ENCODE peak calls at places on chromosomes 7 and 10, in four cellular contexts. M, O, W and P are unnamed samples.

GRCh38 chr7:3063016-3063753 is 19.5 kb upstream of the CARD11 start:
- DNase-seq in M (no peak), O (no peak), W (no peak), P (no peak)

GRCh38 chr7:132614428-132615076 is 38.3 kb upstream of the PLXNA4 start:
- DNase-seq in M (no peak), O (no peak), W (no peak), P (peak; percentile 34)

GRCh38 chr7:108089381-108089780 is 40.8 kb downstream of the LAMB4 start:
- DNase-seq in M (peak; percentile 72), O (no peak), W (no peak), P (no peak)

GRCh38 chr7:156475666-156476065 is 164.9 kb upstream of the RNF32 start:
- DNase-seq in M (no peak), O (no peak), W (peak; percentile 26), P (no peak)

GRCh38 chr7:28688651-28689050 is 269.5 kb downstream of the TRIL start:
- DNase-seq in M (no peak), O (no peak), W (no peak), P (no peak)

GRCh38 chr7:87354749-87355148 is 9.3 kb downstream of the CROT start:
- DNase-seq in M (no peak), O (no peak), W (peak; percentile 19), P (no peak)

GRCh38 chr7:100943693-100944092 is 5.6 kb upstream of the MUC3A start:
- DNase-seq in M (no peak), O (no peak), W (no peak), P (no peak)

GRCh38 chr7:151299940-151300665 is 41.5 kb upstream of the NUB1 start:
- DNase-seq in M (no peak), O (no peak), W (no peak), P (no peak)

GRCh38 chr7:90832726-90833125 is 236.6 kb downstream of the CDK14 start:
- DNase-seq in M (no peak), O (no peak), W (no peak), P (no peak)

GRCh38 chr10:37754538-37755323 is 102.7 kb downstream of the ZNF248 start:
- DNase-seq in M (peak; percentile 11), O (peak; percentile 64), W (peak; percentile 7), P (no peak)

GRCh38 chr7:116258734-116259133 is 48.4 kb downstream of the TES start:
- DNase-seq in M (peak; percentile 69), O (peak; percentile 22), W (peak; percentile 48), P (no peak)

GRCh38 chr7:10181996-10182395 is 791.7 kb upstream of the PHF14 start:
- DNase-seq in M (no peak), O (no peak), W (no peak), P (no peak)

GRCh38 chr7:46007990-46008643 is 87.0 kb upstream of the IGFBP3 start:
- DNase-seq in M (no peak), O (no peak), W (no peak), P (no peak)

GRCh38 chr10:16527452-16527851 is 5.8 kb upstream of the C1QL3 start:
- DNase-seq in M (no peak), O (no peak), W (no peak), P (no peak)

GRCh38 chr10:88236121-88236743 is 346.9 kb downstream of the RNLS start:
- DNase-seq in M (no peak), O (no peak), W (no peak), P (no peak)

GRCh38 chr7:147276783-147277370 is 1160.3 kb downstream of the CNTNAP2 start:
- DNase-seq in M (no peak), O (no peak), W (no peak), P (no peak)

GRCh38 chr7:13880789-13881188 is 108.7 kb downstream of the ETV1 start:
- DNase-seq in M (no peak), O (no peak), W (peak; percentile 16), P (no peak)

GRCh38 chr10:72736176-72736795 is 44.3 kb downstream of the MCU start:
- DNase-seq in M (no peak), O (peak; percentile 17), W (no peak), P (no peak)

GRCh38 chr7:16611711-16612110 is 33.8 kb downstream of the ANKMY2 start:
- DNase-seq in M (no peak), O (no peak), W (no peak), P (no peak)

GRCh38 chr7:20316706-20317105 is 14.0 kb upstream of the ITGB8 start:
- DNase-seq in M (no peak), O (no peak), W (no peak), P (no peak)

GRCh38 chr10:63415635-63416244 is 50.0 kb downstream of the JMJD1C start:
- DNase-seq in M (no peak), O (no peak), W (no peak), P (no peak)

GRCh38 chr10:71161429-71161828 is 50.9 kb upstream of the UNC5B start:
- DNase-seq in M (no peak), O (no peak), W (no peak), P (no peak)

GRCh38 chr7:29806131-29806792 is at the start of gene WIPF3:
- DNase-seq in M (peak; percentile 88), O (no peak), W (peak; percentile 7), P (peak; percentile 80)

GRCh38 chr7:67393903-67394302 is 397.3 kb downstream of the TYW1 start:
- DNase-seq in M (no peak), O (no peak), W (no peak), P (no peak)

GRCh38 chr10:51706225-51706624 is 6.8 kb upstream of the CSTF2T start:
- DNase-seq in M (no peak), O (no peak), W (no peak), P (no peak)

GRCh38 chr7:96548664-96549063 is 161.0 kb downstream of the SEM1 start:
- DNase-seq in M (no peak), O (peak; percentile 76), W (no peak), P (no peak)

GRCh38 chr10:30029890-30030261 is 29.5 kb downstream of the JCAD start:
- DNase-seq in M (no peak), O (no peak), W (no peak), P (no peak)

GRCh38 chr7:67402280-67402679 is 405.6 kb downstream of the TYW1 start:
- DNase-seq in M (no peak), O (no peak), W (no peak), P (no peak)

GRCh38 chr7:103989785-103990775 is 622 bp upstream of the RELN start:
- DNase-seq in M (peak; percentile 72), O (peak; percentile 59), W (no peak), P (no peak)

GRCh38 chr7:6553460-6554044 is 2.3 kb upstream of the GRID2IP start:
- DNase-seq in M (peak; percentile 39), O (no peak), W (no peak), P (no peak)

GRCh38 chr7:94654764-94655561 is 970 bp downstream of the SGCE start:
- DNase-seq in M (no peak), O (no peak), W (no peak), P (no peak)

GRCh38 chr7:93044147-93044810 is 73.5 kb downstream of the SAMD9 start:
- DNase-seq in M (no peak), O (no peak), W (no peak), P (no peak)

DNA sequence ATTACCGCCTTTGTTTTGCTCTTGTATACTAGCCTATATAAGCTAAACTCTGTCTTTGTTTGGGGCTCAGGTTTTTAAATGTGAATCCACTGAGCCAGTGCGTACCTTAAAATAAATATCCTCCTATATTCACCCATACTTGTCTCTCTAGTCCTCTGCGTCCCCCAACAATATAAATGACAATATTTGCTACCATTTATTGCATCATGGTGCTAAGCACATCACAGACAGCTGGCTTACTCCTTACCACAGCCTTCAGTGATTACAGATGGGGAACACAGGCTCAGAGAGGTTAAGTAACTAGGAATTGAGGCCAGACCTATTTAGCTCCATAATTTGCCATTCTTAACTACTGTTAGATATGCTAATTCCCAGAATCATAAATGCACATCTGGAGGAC is 3.4 kb upstream of the ADCK2 start:
- DNase-seq in M (no peak), O (no peak), W (no peak), P (no peak)
- TF ChIP-seq FOSL1 in M (no peak), O (no peak), W (no peak), P (no peak)

GRCh38 chr10:13586676-13587355 is at the start of gene PRPF18:
- DNase-seq in M (peak; percentile 93), O (peak; percentile 92), W (peak; percentile 92), P (peak; percentile 97)
- TF ChIP-seq POLR2A in M (peak; percentile 82), O (peak; percentile 71), W (peak; percentile 58), P (peak; percentile 77)

DNA sequence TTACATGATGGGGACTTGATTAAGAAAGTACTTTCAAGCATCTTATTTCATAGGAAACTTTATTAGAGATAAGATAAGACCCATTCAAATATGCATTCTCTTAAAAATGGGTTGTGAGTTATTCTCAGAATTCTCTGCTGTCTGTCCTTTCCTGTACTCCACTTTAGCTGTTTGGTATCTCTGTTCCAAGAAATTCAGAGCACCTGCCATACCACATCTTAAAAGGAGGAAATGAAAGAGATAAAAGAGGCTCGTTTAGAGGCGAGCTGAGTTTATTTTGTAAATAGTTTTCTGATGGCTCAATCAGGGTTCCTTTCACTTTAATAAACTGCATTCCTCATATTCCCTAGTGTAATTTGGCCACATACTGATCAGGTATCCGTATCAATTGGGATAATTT is 87.2 kb downstream of the MDFIC start:
- DNase-seq in M (no peak), O (no peak), W (no peak), P (no peak)
- TF ChIP-seq FOSL1 in M (no peak), O (no peak), W (no peak), P (no peak)

DNA sequence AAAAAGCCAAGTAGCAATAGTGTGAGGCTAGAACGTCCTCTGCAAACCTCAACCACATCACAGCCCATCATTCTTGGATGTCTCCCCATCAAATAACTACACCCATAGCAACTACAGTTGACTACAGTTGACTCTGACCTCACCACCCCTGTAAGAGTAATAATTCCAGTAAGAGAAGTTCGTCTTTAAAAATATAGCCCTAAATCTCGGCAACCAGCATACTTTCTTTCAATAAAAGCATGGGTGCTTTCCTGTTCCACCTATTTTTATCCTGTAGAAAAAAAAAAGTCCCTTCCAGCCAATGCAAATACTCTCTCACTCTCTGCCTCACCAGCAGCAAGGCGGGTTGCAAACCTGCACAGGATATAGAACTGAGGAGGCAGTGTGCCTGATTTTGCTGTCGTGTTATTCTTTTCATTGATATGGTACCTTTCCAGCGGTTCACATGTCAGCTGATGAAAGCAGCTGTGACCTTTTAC is 187.5 kb upstream of the NFE2L3 start:
- DNase-seq in M (no peak), O (no peak), W (no peak), P (no peak)
- TF ChIP-seq POLR2A in M (no peak), O (no peak), W (no peak), P (no peak)

GRCh38 chr10:100470367-100470766 is 7.6 kb downstream of the WNT8B start:
- DNase-seq in M (no peak), O (no peak), W (no peak), P (no peak)
- TF ChIP-seq FOSL1 in M (no peak), O (no peak), W (no peak), P (no peak)

GRCh38 chr7:44633254-44634186 is 27.1 kb downstream of the OGDH start:
- DNase-seq in M (no peak), O (no peak), W (no peak), P (no peak)
- TF ChIP-seq POLR2A in M (no peak), O (no peak), W (no peak), P (no peak)

GRCh38 chr7:139181404-139181803 is 49.6 kb upstream of the UBN2 start:
- DNase-seq in M (no peak), O (no peak), W (no peak), P (no peak)
- TF ChIP-seq FOSL1 in M (peak; percentile 49), O (no peak), W (no peak), P (no peak)